ENCODE peak calls at places on chromosomes 6 and 20, in nine cellular contexts. One of them, this sample, is unnamed.

GRCh38 chr6:722608-723007 is 29.7 kb upstream of the EXOC2 start:
- DNase-seq in epithelial cell of esophagus: no peak
- DNase-seq in fibroblast of lung: peak; percentile 68
- DNase-seq in heart left ventricle: no peak
- DNase-seq in SK-N-SH: no peak
- DNase-seq in fibroblast of villous mesenchyme: peak; percentile 77
- DNase-seq in fibroblast of pulmonary artery: peak; percentile 37
- DNase-seq in cardiac fibroblast: peak; percentile 31
- DNase-seq in GM10248: no peak
- DNase-seq in this sample: no peak

GRCh38 chr20:23244207-23244915 is 106.2 kb upstream of the NXT1 start:
- DNase-seq in SK-N-SH: no peak
- DNase-seq in cardiac fibroblast: peak; percentile 41
- DNase-seq in GM10248: no peak
- DNase-seq in fibroblast of pulmonary artery: no peak
- DNase-seq in fibroblast of lung: no peak
- DNase-seq in heart left ventricle: no peak
- DNase-seq in fibroblast of villous mesenchyme: peak; percentile 40
- DNase-seq in epithelial cell of esophagus: no peak
- DNase-seq in this sample: no peak

GRCh38 chr6:158853072-158853871 is 34.1 kb upstream of the EZR start:
- DNase-seq in epithelial cell of esophagus: peak; percentile 100
- DNase-seq in GM10248: peak; percentile 83
- DNase-seq in heart left ventricle: peak; percentile 56
- DNase-seq in fibroblast of lung: peak; percentile 98
- DNase-seq in SK-N-SH: no peak
- DNase-seq in fibroblast of villous mesenchyme: peak; percentile 93
- DNase-seq in cardiac fibroblast: peak; percentile 91
- DNase-seq in fibroblast of pulmonary artery: peak; percentile 94
- DNase-seq in this sample: peak; percentile 23

GRCh38 chr6:165181951-165182414 is 127.4 kb downstream of the C6orf118 start:
- DNase-seq in SK-N-SH: no peak
- DNase-seq in heart left ventricle: no peak
- DNase-seq in GM10248: no peak
- DNase-seq in fibroblast of pulmonary artery: peak; percentile 78
- DNase-seq in epithelial cell of esophagus: peak; percentile 94
- DNase-seq in fibroblast of lung: peak; percentile 92
- DNase-seq in cardiac fibroblast: peak; percentile 83
- DNase-seq in fibroblast of villous mesenchyme: peak; percentile 36
- DNase-seq in this sample: no peak

GRCh38 chr6:68976260-68976659 is 341.2 kb downstream of the ADGRB3 start:
- DNase-seq in epithelial cell of esophagus: no peak
- DNase-seq in cardiac fibroblast: no peak
- DNase-seq in fibroblast of lung: no peak
- DNase-seq in GM10248: no peak
- DNase-seq in fibroblast of pulmonary artery: peak; percentile 7
- DNase-seq in fibroblast of villous mesenchyme: no peak
- DNase-seq in heart left ventricle: no peak
- DNase-seq in SK-N-SH: no peak
- DNase-seq in this sample: no peak

GRCh38 chr6:139323511-139324445 is 32.0 kb upstream of the TXLNB start:
- DNase-seq in fibroblast of pulmonary artery: peak; percentile 90
- DNase-seq in fibroblast of lung: peak; percentile 79
- DNase-seq in GM10248: peak; percentile 31
- DNase-seq in cardiac fibroblast: peak; percentile 92
- DNase-seq in fibroblast of villous mesenchyme: peak; percentile 40
- DNase-seq in heart left ventricle: peak; percentile 76
- DNase-seq in epithelial cell of esophagus: no peak
- DNase-seq in SK-N-SH: peak; percentile 7
- DNase-seq in this sample: peak; percentile 52

GRCh38 chr6:42795651-42796050 is 13.8 kb downstream of the BICRAL start:
- DNase-seq in GM10248: no peak
- DNase-seq in heart left ventricle: no peak
- DNase-seq in epithelial cell of esophagus: no peak
- DNase-seq in SK-N-SH: no peak
- DNase-seq in fibroblast of lung: no peak
- DNase-seq in fibroblast of villous mesenchyme: no peak
- DNase-seq in cardiac fibroblast: no peak
- DNase-seq in fibroblast of pulmonary artery: no peak
- DNase-seq in this sample: no peak

GRCh38 chr6:43628392-43629103 is 516 bp downstream of the GTPBP2 start:
- DNase-seq in SK-N-SH: peak; percentile 82
- DNase-seq in fibroblast of villous mesenchyme: peak; percentile 63
- DNase-seq in fibroblast of pulmonary artery: peak; percentile 46
- DNase-seq in heart left ventricle: peak; percentile 63
- DNase-seq in cardiac fibroblast: peak; percentile 54
- DNase-seq in epithelial cell of esophagus: peak; percentile 36
- DNase-seq in fibroblast of lung: peak; percentile 34
- DNase-seq in GM10248: peak; percentile 66
- DNase-seq in this sample: peak; percentile 61

GRCh38 chr6:125818659-125819297 is 28.0 kb downstream of the NCOA7 start:
- DNase-seq in GM10248: no peak
- DNase-seq in cardiac fibroblast: peak; percentile 26
- DNase-seq in fibroblast of pulmonary artery: no peak
- DNase-seq in SK-N-SH: no peak
- DNase-seq in fibroblast of villous mesenchyme: peak; percentile 50
- DNase-seq in epithelial cell of esophagus: no peak
- DNase-seq in heart left ventricle: no peak
- DNase-seq in fibroblast of lung: no peak
- DNase-seq in this sample: no peak

GRCh38 chr6:22896716-22897115 is 327.4 kb downstream of the HDGFL1 start:
- DNase-seq in cardiac fibroblast: no peak
- DNase-seq in GM10248: no peak
- DNase-seq in fibroblast of lung: no peak
- DNase-seq in SK-N-SH: no peak
- DNase-seq in fibroblast of villous mesenchyme: no peak
- DNase-seq in epithelial cell of esophagus: no peak
- DNase-seq in heart left ventricle: no peak
- DNase-seq in fibroblast of pulmonary artery: no peak
- DNase-seq in this sample: no peak

GRCh38 chr6:83908813-83909212 is 49.3 kb downstream of the CYB5R4 start:
- DNase-seq in heart left ventricle: no peak
- DNase-seq in GM10248: no peak
- DNase-seq in fibroblast of lung: peak; percentile 80
- DNase-seq in fibroblast of pulmonary artery: no peak
- DNase-seq in fibroblast of villous mesenchyme: no peak
- DNase-seq in SK-N-SH: no peak
- DNase-seq in epithelial cell of esophagus: peak; percentile 32
- DNase-seq in cardiac fibroblast: peak; percentile 46
- DNase-seq in this sample: no peak

GRCh38 chr6:166244353-166245045 is 63.7 kb downstream of the PRR18 start:
- DNase-seq in fibroblast of villous mesenchyme: no peak
- DNase-seq in GM10248: peak; percentile 71
- DNase-seq in heart left ventricle: no peak
- DNase-seq in fibroblast of lung: no peak
- DNase-seq in fibroblast of pulmonary artery: no peak
- DNase-seq in cardiac fibroblast: no peak
- DNase-seq in epithelial cell of esophagus: no peak
- DNase-seq in SK-N-SH: no peak
- DNase-seq in this sample: no peak

GRCh38 chr6:132089173-132089572 is 138.0 kb upstream of the CCN2 start:
- DNase-seq in GM10248: no peak
- DNase-seq in epithelial cell of esophagus: no peak
- DNase-seq in cardiac fibroblast: no peak
- DNase-seq in heart left ventricle: no peak
- DNase-seq in fibroblast of villous mesenchyme: peak; percentile 12
- DNase-seq in fibroblast of pulmonary artery: no peak
- DNase-seq in SK-N-SH: no peak
- DNase-seq in fibroblast of lung: no peak
- DNase-seq in this sample: no peak

GRCh38 chr6:154371337-154371736 is 14.7 kb upstream of the IPCEF1 start:
- DNase-seq in fibroblast of pulmonary artery: no peak
- DNase-seq in cardiac fibroblast: no peak
- DNase-seq in fibroblast of villous mesenchyme: peak; percentile 72
- DNase-seq in heart left ventricle: no peak
- DNase-seq in GM10248: no peak
- DNase-seq in epithelial cell of esophagus: no peak
- DNase-seq in SK-N-SH: no peak
- DNase-seq in fibroblast of lung: no peak
- DNase-seq in this sample: no peak

GRCh38 chr6:35725721-35726438 is 11.0 kb upstream of the ARMC12 start:
- DNase-seq in fibroblast of pulmonary artery: peak; percentile 87
- DNase-seq in heart left ventricle: peak; percentile 86
- DNase-seq in SK-N-SH: no peak
- DNase-seq in epithelial cell of esophagus: no peak
- DNase-seq in fibroblast of villous mesenchyme: peak; percentile 80
- DNase-seq in GM10248: no peak
- DNase-seq in fibroblast of lung: no peak
- DNase-seq in cardiac fibroblast: peak; percentile 89
- DNase-seq in this sample: peak; percentile 68

GRCh38 chr20:64001607-64002011 is 20.7 kb downstream of the PRPF6 start:
- DNase-seq in epithelial cell of esophagus: no peak
- DNase-seq in heart left ventricle: no peak
- DNase-seq in fibroblast of pulmonary artery: no peak
- DNase-seq in SK-N-SH: no peak
- DNase-seq in fibroblast of villous mesenchyme: no peak
- DNase-seq in GM10248: no peak
- DNase-seq in cardiac fibroblast: no peak
- DNase-seq in fibroblast of lung: peak; percentile 54
- DNase-seq in this sample: no peak

GRCh38 chr6:73363537-73363875 is 1.0 kb downstream of the KHDC3L start:
- DNase-seq in heart left ventricle: no peak
- DNase-seq in fibroblast of pulmonary artery: no peak
- DNase-seq in cardiac fibroblast: no peak
- DNase-seq in fibroblast of villous mesenchyme: no peak
- DNase-seq in SK-N-SH: no peak
- DNase-seq in fibroblast of lung: no peak
- DNase-seq in GM10248: no peak
- DNase-seq in epithelial cell of esophagus: no peak
- DNase-seq in this sample: no peak

GRCh38 chr6:49457771-49458170 is 5.3 kb downstream of the MMUT start:
- DNase-seq in cardiac fibroblast: no peak
- DNase-seq in fibroblast of villous mesenchyme: no peak
- DNase-seq in fibroblast of pulmonary artery: no peak
- DNase-seq in heart left ventricle: no peak
- DNase-seq in fibroblast of lung: peak; percentile 32
- DNase-seq in SK-N-SH: no peak
- DNase-seq in epithelial cell of esophagus: no peak
- DNase-seq in GM10248: no peak
- DNase-seq in this sample: no peak

GRCh38 chr6:142728910-142729481 is 216.0 kb downstream of the HIVEP2 start:
- DNase-seq in cardiac fibroblast: peak; percentile 87
- DNase-seq in heart left ventricle: no peak
- DNase-seq in fibroblast of pulmonary artery: peak; percentile 89
- DNase-seq in fibroblast of villous mesenchyme: peak; percentile 75
- DNase-seq in GM10248: no peak
- DNase-seq in epithelial cell of esophagus: no peak
- DNase-seq in fibroblast of lung: peak; percentile 60
- DNase-seq in SK-N-SH: peak; percentile 49
- DNase-seq in this sample: peak; percentile 25

GRCh38 chr6:143335865-143336264 is 114.6 kb downstream of the ADAT2 start:
- DNase-seq in heart left ventricle: no peak
- DNase-seq in fibroblast of villous mesenchyme: no peak
- DNase-seq in fibroblast of lung: no peak
- DNase-seq in SK-N-SH: no peak
- DNase-seq in cardiac fibroblast: no peak
- DNase-seq in epithelial cell of esophagus: peak; percentile 77
- DNase-seq in fibroblast of pulmonary artery: no peak
- DNase-seq in GM10248: no peak
- DNase-seq in this sample: no peak

GRCh38 chr20:39645130-39645529 is 683.0 kb downstream of the DHX35 start:
- DNase-seq in SK-N-SH: no peak
- DNase-seq in heart left ventricle: no peak
- DNase-seq in fibroblast of lung: no peak
- DNase-seq in fibroblast of villous mesenchyme: no peak
- DNase-seq in GM10248: no peak
- DNase-seq in cardiac fibroblast: no peak
- DNase-seq in epithelial cell of esophagus: no peak
- DNase-seq in fibroblast of pulmonary artery: no peak
- DNase-seq in this sample: no peak

GRCh38 chr6:60754879-60755278 is 1531.1 kb downstream of the KHDRBS2 start:
- DNase-seq in cardiac fibroblast: no peak
- DNase-seq in fibroblast of lung: no peak
- DNase-seq in SK-N-SH: no peak
- DNase-seq in fibroblast of villous mesenchyme: no peak
- DNase-seq in heart left ventricle: no peak
- DNase-seq in GM10248: no peak
- DNase-seq in epithelial cell of esophagus: peak; percentile 0
- DNase-seq in fibroblast of pulmonary artery: no peak
- DNase-seq in this sample: no peak
- TF ChIP-seq CTCF in cardiac fibroblast: no peak
- TF ChIP-seq CTCF in fibroblast of lung: no peak
- TF ChIP-seq CTCF in SK-N-SH: no peak
- TF ChIP-seq CTCF in fibroblast of villous mesenchyme: no peak
- TF ChIP-seq CTCF in heart left ventricle: no peak
- TF ChIP-seq CTCF in GM10248: no peak
- TF ChIP-seq CTCF in epithelial cell of esophagus: peak; percentile 2
- TF ChIP-seq CTCF in fibroblast of pulmonary artery: no peak
- TF ChIP-seq CTCF in this sample: no peak

DNA sequence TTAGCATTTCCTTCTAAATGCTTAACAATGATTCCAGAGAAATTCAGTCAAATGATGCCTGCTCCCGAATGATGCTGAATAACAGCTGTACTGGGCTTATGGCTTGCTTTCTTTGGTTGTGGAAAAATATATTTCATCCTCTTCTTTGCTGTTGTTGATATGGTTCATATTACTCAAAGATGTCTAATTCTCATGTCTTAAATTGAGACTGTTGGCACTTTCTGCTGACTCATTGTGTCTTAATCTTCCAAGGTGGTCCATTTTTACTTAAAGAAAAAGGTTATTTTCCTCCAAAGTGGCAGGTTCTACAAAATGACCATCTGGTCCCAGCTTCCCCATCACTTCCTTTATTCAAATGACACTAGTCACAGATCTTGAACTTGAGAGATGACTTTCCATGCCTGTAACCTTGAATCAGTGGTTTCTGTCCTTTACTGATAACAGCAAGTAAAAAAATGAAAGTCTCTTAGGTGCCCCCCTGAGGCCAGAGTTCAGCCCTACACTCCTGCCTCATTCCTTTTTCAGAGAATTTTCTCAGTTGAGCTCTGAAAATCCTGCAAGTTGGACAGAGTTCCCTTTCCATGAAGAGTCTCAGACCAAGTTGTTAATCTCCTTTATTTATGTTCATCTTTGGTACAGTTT is 6.9 kb downstream of the SNAP25 start:
- DNase-seq in SK-N-SH: peak; percentile 34
- DNase-seq in GM10248: no peak
- DNase-seq in epithelial cell of esophagus: no peak
- DNase-seq in heart left ventricle: no peak
- DNase-seq in fibroblast of lung: no peak
- DNase-seq in fibroblast of villous mesenchyme: no peak
- DNase-seq in fibroblast of pulmonary artery: no peak
- DNase-seq in cardiac fibroblast: no peak
- DNase-seq in this sample: no peak
- TF ChIP-seq CTCF in SK-N-SH: peak; percentile 53
- TF ChIP-seq CTCF in GM10248: no peak
- TF ChIP-seq CTCF in epithelial cell of esophagus: peak; percentile 5
- TF ChIP-seq CTCF in heart left ventricle: no peak
- TF ChIP-seq CTCF in fibroblast of lung: peak; percentile 36
- TF ChIP-seq CTCF in fibroblast of villous mesenchyme: peak; percentile 24
- TF ChIP-seq CTCF in fibroblast of pulmonary artery: peak; percentile 10
- TF ChIP-seq CTCF in cardiac fibroblast: peak; percentile 19
- TF ChIP-seq CTCF in this sample: no peak

GRCh38 chr6:169022079-169022478 is 231.6 kb downstream of the THBS2 start:
- DNase-seq in fibroblast of villous mesenchyme: no peak
- DNase-seq in heart left ventricle: no peak
- DNase-seq in SK-N-SH: peak; percentile 44
- DNase-seq in fibroblast of pulmonary artery: no peak
- DNase-seq in cardiac fibroblast: no peak
- DNase-seq in GM10248: no peak
- DNase-seq in epithelial cell of esophagus: no peak
- DNase-seq in fibroblast of lung: no peak
- DNase-seq in this sample: no peak
- TF ChIP-seq CTCF in fibroblast of villous mesenchyme: no peak
- TF ChIP-seq CTCF in heart left ventricle: no peak
- TF ChIP-seq CTCF in SK-N-SH: no peak
- TF ChIP-seq CTCF in fibroblast of pulmonary artery: no peak
- TF ChIP-seq CTCF in cardiac fibroblast: no peak
- TF ChIP-seq CTCF in GM10248: no peak
- TF ChIP-seq CTCF in epithelial cell of esophagus: no peak
- TF ChIP-seq CTCF in fibroblast of lung: no peak
- TF ChIP-seq CTCF in this sample: no peak

GRCh38 chr6:79544939-79545450 is 7.8 kb upstream of the LCA5 start:
- DNase-seq in fibroblast of villous mesenchyme: peak; percentile 97
- DNase-seq in cardiac fibroblast: peak; percentile 100
- DNase-seq in SK-N-SH: peak; percentile 75
- DNase-seq in heart left ventricle: peak; percentile 82
- DNase-seq in epithelial cell of esophagus: peak; percentile 98
- DNase-seq in fibroblast of lung: peak; percentile 100
- DNase-seq in GM10248: peak; percentile 77
- DNase-seq in fibroblast of pulmonary artery: peak; percentile 100
- DNase-seq in this sample: peak; percentile 74
- TF ChIP-seq CTCF in fibroblast of villous mesenchyme: peak; percentile 68
- TF ChIP-seq CTCF in cardiac fibroblast: peak; percentile 74
- TF ChIP-seq CTCF in SK-N-SH: peak; percentile 61
- TF ChIP-seq CTCF in heart left ventricle: peak; percentile 34
- TF ChIP-seq CTCF in epithelial cell of esophagus: peak; percentile 51
- TF ChIP-seq CTCF in fibroblast of lung: peak; percentile 74
- TF ChIP-seq CTCF in GM10248: peak; percentile 35
- TF ChIP-seq CTCF in fibroblast of pulmonary artery: peak; percentile 71
- TF ChIP-seq CTCF in this sample: peak; percentile 60

This sample was measured in uterus.